ENCODE peak calls at places on chromosomes 1 and 21, in five cellular contexts. O, Y, S, W and E are unnamed samples.

GRCh38 chr1:204410764-204411450 is 710 bp downstream of the PPP1R15B start:
- DNase-seq in O (peak; percentile 35), S (peak; percentile 63), Y (peak; percentile 32), W (peak; percentile 53), E (no peak)

GRCh38 chr1:119139393-119139792 is 1.1 kb downstream of the WARS2 start:
- DNase-seq in O (no peak), S (no peak), W (no peak), Y (no peak), E (no peak)

GRCh38 chr1:230282157-230282556 is 144.0 kb downstream of the PGBD5 start:
- DNase-seq in W (no peak), S (no peak), Y (no peak), O (peak; percentile 33), E (no peak)

GRCh38 chr1:179939941-179940340 is 14.7 kb upstream of the CEP350 start:
- DNase-seq in W (no peak), S (no peak), Y (no peak), O (no peak), E (no peak)

GRCh38 chr1:200659269-200659668 is 10.4 kb downstream of the DDX59 start:
- DNase-seq in S (no peak), O (no peak), Y (peak; percentile 63), W (peak; percentile 99), E (peak; percentile 44)

GRCh38 chr1:19616489-19616888 is 27.6 kb upstream of the NBL1 start:
- DNase-seq in S (no peak), Y (no peak), O (no peak), W (peak; percentile 37), E (no peak)

GRCh38 chr1:18725231-18725895 is 94.7 kb downstream of the PAX7 start:
- DNase-seq in W (no peak), S (no peak), Y (no peak), O (no peak), E (no peak)

GRCh38 chr21:34105947-34106541 is 32.7 kb downstream of the MRPS6 start:
- DNase-seq in W (no peak), S (no peak), O (no peak), Y (no peak), E (no peak)

GRCh38 chr1:65525297-65526048 is 105.0 kb downstream of the LEPR start:
- DNase-seq in W (no peak), Y (no peak), S (peak; percentile 44), O (no peak), E (no peak)

GRCh38 chr1:37237948-37238347 is 203.6 kb upstream of the GRIK3 start:
- DNase-seq in O (no peak), S (no peak), W (no peak), Y (no peak), E (no peak)

GRCh38 chr1:201603613-201604232 is 64.8 kb downstream of the NAV1 start:
- DNase-seq in O (no peak), S (no peak), W (no peak), Y (peak; percentile 92), E (no peak)

GRCh38 chr1:107691542-107691941 is 273.4 kb downstream of the VAV3 start:
- DNase-seq in S (no peak), O (no peak), Y (peak; percentile 14), W (peak; percentile 94), E (no peak)

GRCh38 chr1:2381741-2382620 is 9.4 kb downstream of the MORN1 start:
- DNase-seq in W (peak; percentile 77), Y (peak; percentile 42), O (peak; percentile 80), S (peak; percentile 89), E (no peak)

GRCh38 chr1:85576642-85577420 is 3.7 kb upstream of the CCN1 start:
- DNase-seq in Y (peak; percentile 84), W (peak; percentile 82), O (peak; percentile 92), S (peak; percentile 95), E (no peak)

GRCh38 chr1:182351790-182352364 is 39.7 kb downstream of the GLUL start:
- DNase-seq in W (peak; percentile 14), O (no peak), Y (no peak), S (no peak), E (no peak)

GRCh38 chr1:20380616-20381035 is 90.0 kb downstream of the VWA5B1 start:
- DNase-seq in S (peak; percentile 85), W (peak; percentile 46), Y (peak; percentile 95), O (no peak), E (no peak)

GRCh38 chr1:173112129-173112528 is 61.4 kb upstream of the TNFSF18 start:
- DNase-seq in W (peak; percentile 75), S (peak; percentile 70), Y (no peak), O (no peak), E (no peak)

GRCh38 chr1:80158266-80158665 is 1151.7 kb upstream of the ADGRL4 start:
- DNase-seq in Y (no peak), O (no peak), S (no peak), W (no peak), E (no peak)

GRCh38 chr1:193919827-193920226 is 733.4 kb upstream of the B3GALT2 start:
- DNase-seq in Y (peak; percentile 53), W (no peak), S (peak; percentile 17), O (no peak), E (no peak)

GRCh38 chr1:153630384-153630783 is 2.1 kb downstream of the S100A1 start:
- DNase-seq in Y (no peak), W (no peak), S (no peak), O (no peak), E (no peak)

GRCh38 chr1:1921901-1922753 is 3.0 kb upstream of the TMEM52 start:
- DNase-seq in S (no peak), Y (no peak), W (no peak), O (no peak), E (no peak)

GRCh38 chr21:26835027-26835713 is 10.0 kb downstream of the ADAMTS1 start:
- DNase-seq in O (no peak), W (peak; percentile 87), Y (peak; percentile 77), S (peak; percentile 84), E (peak; percentile 70)

GRCh38 chr1:19648689-19649088 is 4.6 kb downstream of the NBL1 start:
- DNase-seq in O (no peak), S (peak; percentile 52), W (peak; percentile 74), Y (no peak), E (no peak)

GRCh38 chr1:1020000-1020404 is at the start of gene AGRN:
- DNase-seq in O (no peak), W (no peak), Y (no peak), S (no peak), E (no peak)

DNA sequence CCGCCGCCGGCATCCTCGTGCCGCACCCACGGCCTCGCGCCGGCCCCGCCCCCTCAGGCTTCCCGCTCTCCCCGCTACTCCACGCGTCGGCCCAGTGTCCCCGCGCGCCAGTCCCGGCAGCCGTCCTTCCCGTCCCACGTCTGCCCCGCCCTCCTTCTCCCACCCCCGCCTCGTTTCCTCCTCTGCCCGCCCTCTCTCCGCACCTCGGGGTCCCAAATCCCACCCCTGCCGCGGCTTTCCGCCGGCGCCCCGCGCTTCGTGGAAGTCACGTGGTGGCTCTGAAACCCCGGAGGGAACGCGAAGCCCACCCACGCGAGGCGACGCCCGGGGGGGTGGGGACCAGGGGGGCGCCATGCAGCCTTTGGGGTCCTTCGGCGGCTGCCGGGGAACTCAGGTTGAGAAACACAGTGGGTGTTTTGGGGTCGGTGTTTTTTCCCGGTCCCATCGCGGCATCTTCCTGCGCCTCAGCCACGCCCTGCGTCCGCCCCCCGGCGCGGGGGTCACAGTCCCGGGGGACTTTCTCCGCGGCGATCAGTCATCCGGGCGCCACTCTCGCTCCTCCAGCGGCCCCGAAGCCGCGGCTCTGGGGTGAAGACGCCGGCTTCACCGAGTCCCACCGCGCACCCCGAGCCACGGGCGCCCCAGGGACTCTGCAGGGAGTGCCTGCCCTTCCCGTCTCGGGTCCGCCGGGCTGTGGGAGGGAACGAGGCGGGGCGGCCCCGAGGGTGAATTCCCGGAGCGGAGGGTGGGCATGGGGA is at the start of gene BATF3:
- DNase-seq in S (no peak), W (no peak), O (peak; percentile 65), Y (no peak), E (no peak)
- H3K4me3 ChIP-seq in S (peak within 1 kb of the TSS; percentile 57), W (peak within 1 kb of the TSS; percentile 34), O (peak within 1 kb of the TSS; percentile 49), Y (peak within 1 kb of the TSS; percentile 46), E (peak within 1 kb of the TSS; percentile 53)

GRCh38 chr21:41867313-41867712 is 11.8 kb downstream of the PRDM15 start:
- DNase-seq in S (no peak), Y (no peak), O (no peak), W (no peak), E (no peak)

GRCh38 chr21:41863439-41863740 is 15.8 kb downstream of the PRDM15 start:
- DNase-seq in W (no peak), Y (no peak), O (no peak), S (no peak), E (no peak)

GRCh38 chr21:41864311-41865001 is 14.7 kb downstream of the PRDM15 start:
- DNase-seq in Y (no peak), W (no peak), O (no peak), S (no peak), E (no peak)

GRCh38 chr21:41866274-41866809 is 12.8 kb downstream of the PRDM15 start:
- DNase-seq in S (no peak), W (no peak), Y (no peak), O (no peak), E (no peak)

DNA sequence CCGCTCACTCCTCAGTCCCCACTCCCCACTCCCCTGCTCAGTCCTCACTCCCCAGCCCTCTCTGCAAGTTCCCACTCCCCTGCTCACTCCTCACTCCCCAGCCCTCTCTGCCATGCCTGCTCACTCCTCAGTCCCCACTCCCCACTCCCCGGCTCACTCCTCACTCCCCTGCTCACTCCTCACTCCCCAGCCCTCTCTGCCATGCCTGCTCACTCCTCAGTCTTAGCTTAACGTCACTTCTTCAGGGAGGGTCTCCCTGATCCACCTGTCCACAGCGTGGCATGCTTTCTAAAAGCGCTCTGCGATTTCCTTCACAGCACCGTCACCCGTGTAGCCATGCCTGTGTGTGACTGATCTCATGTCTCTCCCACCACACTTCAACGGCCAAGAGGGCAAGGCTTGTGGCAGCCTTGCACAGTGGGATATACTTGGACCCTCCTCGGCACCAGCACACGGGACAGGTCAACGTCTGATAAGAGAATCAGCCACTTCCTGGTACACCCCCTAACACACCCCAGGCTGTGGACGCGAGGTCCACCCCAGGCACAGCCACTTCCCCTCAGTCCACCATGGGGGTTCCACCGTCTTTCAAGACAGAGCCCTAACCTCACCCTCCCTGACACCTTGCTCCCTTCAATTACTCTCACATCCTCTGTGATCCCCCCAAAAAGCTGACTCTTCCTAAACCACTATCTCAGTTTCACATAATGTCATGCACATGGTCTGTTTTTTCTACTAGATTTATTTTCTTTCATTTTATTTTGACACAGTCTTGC is 14.0 kb downstream of the PRDM15 start:
- DNase-seq in O (no peak), S (no peak), Y (no peak), W (no peak), E (no peak)
- TF ChIP-seq CTCF in O (no peak), S (no peak), Y (no peak), W (no peak), E (no peak)

GRCh38 chr1:25054526-25054925 is 124.5 kb upstream of the RUNX3 start:
- DNase-seq in W (no peak), S (no peak), O (no peak), Y (no peak), E (no peak)
- H3K4me3 ChIP-seq in W (no peak overlapping the region), S (no peak overlapping the region), O (no peak overlapping the region), Y (no peak overlapping the region), E (no peak overlapping the region)

GRCh38 chr1:12592496-12592895 is 25.5 kb downstream of the DHRS3 start:
- DNase-seq in W (no peak), O (no peak), Y (no peak), S (no peak), E (no peak)

GRCh38 chr1:12595839-12596821 is 21.9 kb downstream of the DHRS3 start:
- DNase-seq in S (peak; percentile 98), W (peak; percentile 57), Y (peak; percentile 99), O (no peak), E (no peak)

GRCh38 chr1:12594966-12595838 is 22.8 kb downstream of the DHRS3 start:
- DNase-seq in S (peak; percentile 88), O (no peak), Y (peak; percentile 70), W (no peak), E (no peak)

GRCh38 chr1:12593621-12594066 is 24.4 kb downstream of the DHRS3 start:
- DNase-seq in O (no peak), Y (no peak), S (peak; percentile 77), W (peak; percentile 50), E (no peak)

GRCh38 chr1:12594490-12594889 is 23.5 kb downstream of the DHRS3 start:
- DNase-seq in O (no peak), W (no peak), Y (no peak), S (no peak), E (no peak)
- TF ChIP-seq CTCF in O (no peak), W (no peak), Y (no peak), S (no peak), E (peak; percentile 2)